ENCODE peak calls at places on chromosomes 3 and 15, in eight cellular contexts. D is GM12878, I is astrocyte, V is sigmoid colon, X is lower lobe of right lung, T is AG04450, N is fibroblast of lung, G is fibroblast of pulmonary artery. S is an unnamed sample.

GRCh38 chr3:107062787-107063186 is 314.5 kb upstream of the CCDC54 start:
- DNase-seq in D (no peak), T (no peak), N (no peak), X (no peak), I (no peak), V (no peak), G (no peak), S (no peak)

GRCh38 chr3:16803019-16803418 is 81.7 kb upstream of the PLCL2 start:
- DNase-seq in X (no peak), I (no peak), D (no peak), N (no peak), T (no peak), G (no peak), V (no peak), S (no peak)

GRCh38 chr3:73868688-73869315 is 244.1 kb upstream of the PDZRN3 start:
- DNase-seq in N (peak; percentile 63), I (peak; percentile 6), D (no peak), V (no peak), T (peak; percentile 3), G (peak; percentile 57), X (no peak), S (no peak)

GRCh38 chr3:98982336-98982735 is 80.8 kb upstream of the DCBLD2 start:
- DNase-seq in I (peak; percentile 44), D (no peak), V (no peak), X (no peak), N (no peak), G (no peak), T (no peak), S (no peak)

GRCh38 chr15:77901921-77902750 is 175.4 kb downstream of the TBC1D2B start:
- DNase-seq in N (no peak), I (no peak), T (no peak), D (no peak), G (no peak), V (peak; percentile 55), X (peak; percentile 23), S (peak; percentile 41)

GRCh38 chr3:154188846-154189245 is 67.7 kb downstream of the ARHGEF26 start:
- DNase-seq in D (no peak), N (no peak), T (no peak), I (no peak), X (no peak), G (no peak), V (no peak), S (no peak)

GRCh38 chr3:172595648-172596393 is 72.6 kb upstream of the TNFSF10 start:
- DNase-seq in I (peak; percentile 23), G (peak; percentile 77), X (no peak), V (no peak), D (peak; percentile 60), N (peak; percentile 55), T (no peak), S (peak; percentile 81)

GRCh38 chr3:48798998-48799397 is 48.7 kb downstream of the PRKAR2A start:
- DNase-seq in N (no peak), T (no peak), G (peak; percentile 47), D (no peak), I (no peak), X (no peak), V (no peak), S (no peak)

GRCh38 chr3:134685881-134686802 is 35.3 kb upstream of the KY start:
- DNase-seq in I (peak; percentile 49), X (no peak), G (peak; percentile 56), V (no peak), T (peak; percentile 81), D (no peak), N (peak; percentile 73), S (no peak)

GRCh38 chr3:23650371-23651140 is 155.2 kb upstream of the UBE2E1 start:
- DNase-seq in T (peak; percentile 80), D (no peak), N (peak; percentile 92), X (no peak), V (no peak), G (peak; percentile 78), I (peak; percentile 81), S (no peak)

GRCh38 chr15:66730168-66731014 is 28.4 kb downstream of the SMAD6 start:
- DNase-seq in X (no peak), V (peak; percentile 49), D (no peak), G (peak; percentile 39), N (no peak), I (peak; percentile 67), T (no peak), S (no peak)

GRCh38 chr3:41241800-41242571 is 42.7 kb downstream of the CTNNB1 start:
- DNase-seq in G (no peak), D (no peak), X (no peak), N (no peak), T (no peak), V (no peak), I (no peak), S (no peak)

GRCh38 chr3:9028134-9028533 is 64.9 kb upstream of the RAD18 start:
- DNase-seq in T (peak; percentile 6), N (peak; percentile 84), X (peak; percentile 88), I (peak; percentile 64), D (no peak), V (peak; percentile 95), G (peak; percentile 86), S (no peak)

GRCh38 chr3:187968883-187969580 is 184.9 kb upstream of the LPP start:
- DNase-seq in V (no peak), I (peak; percentile 60), X (no peak), T (no peak), N (peak; percentile 85), G (peak; percentile 84), D (no peak), S (no peak)

GRCh38 chr3:112018712-112019111 is 15.8 kb upstream of the TMPRSS7 start:
- DNase-seq in I (no peak), V (no peak), G (no peak), T (no peak), D (no peak), X (no peak), N (peak; percentile 8), S (no peak)

GRCh38 chr3:185729335-185729715 is 95.5 kb downstream of the IGF2BP2 start:
- DNase-seq in I (peak; percentile 77), G (peak; percentile 91), X (no peak), T (no peak), D (no peak), V (no peak), N (peak; percentile 85), S (no peak)

GRCh38 chr15:90988249-90988648 is 6.1 kb downstream of the PRC1 start:
- DNase-seq in I (no peak), X (no peak), T (no peak), D (no peak), N (peak; percentile 12), V (no peak), G (no peak), S (peak; percentile 29)

GRCh38 chr15:38169982-38170381 is 82.7 kb upstream of the SPRED1 start:
- DNase-seq in X (no peak), I (no peak), G (peak; percentile 63), D (no peak), N (peak; percentile 50), V (no peak), T (peak; percentile 8), S (no peak)

GRCh38 chr3:136994772-136995516 is 37.2 kb downstream of the IL20RB start:
- DNase-seq in T (no peak), V (peak; percentile 93), I (peak; percentile 69), X (peak; percentile 83), N (peak; percentile 88), G (peak; percentile 99), D (no peak), S (no peak)

GRCh38 chr3:135190658-135191057 is 395.6 kb downstream of the EPHB1 start:
- DNase-seq in V (no peak), I (no peak), G (no peak), T (no peak), N (no peak), D (no peak), X (no peak), S (no peak)

GRCh38 chr3:80000022-80000421 is 232.2 kb upstream of the ROBO1 start:
- DNase-seq in X (no peak), N (no peak), I (peak; percentile 34), D (no peak), V (no peak), T (no peak), G (no peak), S (no peak)

GRCh38 chr15:34357653-34358052 is 9.3 kb downstream of the LPCAT4 start:
- DNase-seq in T (no peak), I (no peak), N (no peak), D (no peak), X (no peak), V (no peak), G (no peak), S (no peak)

DNA sequence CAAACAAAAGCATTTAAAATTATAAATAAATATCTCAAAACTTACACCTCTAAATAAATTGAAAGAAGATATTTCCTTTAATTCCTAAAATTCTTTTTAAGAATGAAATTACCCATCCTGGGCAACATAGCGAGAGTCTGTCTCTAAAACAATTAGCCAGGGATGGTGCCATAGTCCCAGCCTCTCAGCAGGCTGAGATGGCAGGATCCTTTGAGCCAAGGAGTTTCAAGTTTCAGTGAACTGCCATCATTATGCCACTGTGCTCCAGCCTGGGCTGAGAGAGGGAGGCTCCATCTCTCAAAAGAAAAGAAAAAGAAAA is 25.4 kb downstream of the AADAC start:
- DNase-seq in N (no peak), D (no peak), G (no peak), I (no peak), V (no peak), T (no peak), X (no peak), S (no peak)
- TF ChIP-seq CTCF in N (no peak), D (no peak), G (no peak), I (no peak), V (no peak), T (no peak), X (peak; percentile 12), S (no peak)

DNA sequence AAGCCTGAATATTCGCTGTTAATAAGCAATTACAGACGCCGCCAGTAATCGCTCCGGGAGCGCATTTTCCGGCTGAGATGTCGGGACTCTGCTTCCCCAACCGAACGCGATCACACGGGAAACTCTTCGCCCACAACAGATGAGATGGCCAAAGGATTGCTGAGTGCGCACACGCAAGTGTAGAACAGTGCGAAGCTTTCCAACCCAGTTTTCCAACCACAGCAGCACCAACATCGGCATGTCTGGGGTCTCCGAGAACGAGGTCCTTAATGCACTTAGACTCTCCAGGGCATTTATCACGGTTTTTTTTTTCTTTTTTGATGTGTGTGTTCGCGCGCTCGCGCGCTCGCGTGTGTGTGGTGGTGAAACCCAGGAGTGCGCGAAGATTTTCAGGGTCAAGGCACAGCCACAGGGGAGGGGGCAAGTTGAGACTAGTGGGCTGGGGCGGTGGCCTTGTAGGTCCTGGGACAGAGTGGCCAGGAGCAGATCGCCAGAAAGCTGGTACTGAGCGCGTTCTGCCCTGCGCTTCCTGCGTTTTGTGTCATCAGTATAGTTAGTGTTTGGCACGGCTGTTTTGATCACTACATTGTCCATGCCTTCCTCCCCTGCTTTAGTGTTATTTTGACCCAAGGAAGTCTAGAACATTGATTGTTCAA is 1.8 kb upstream of the EOMES start:
- DNase-seq in N (no peak), D (no peak), G (no peak), V (no peak), X (no peak), I (no peak), T (no peak), S (no peak)
- H3K4me3 ChIP-seq in N (peak overlapping the region; percentile 25), D (no peak overlapping the region), G (no peak overlapping the region), V (peak overlapping the region; percentile 19), X (peak overlapping the region; percentile 27), I (no peak overlapping the region), T (no peak overlapping the region), S (no peak overlapping the region)

GRCh38 chr3:15528881-15529537 is 7.5 kb upstream of the COLQ start:
- DNase-seq in I (no peak), V (no peak), G (no peak), D (no peak), N (no peak), T (no peak), X (no peak), S (no peak)
- TF ChIP-seq CTCF in I (no peak), V (no peak), G (no peak), D (no peak), N (no peak), T (no peak), X (no peak), S (no peak)

GRCh38 chr3:197023998-197024651 is 5.5 kb downstream of the MELTF start:
- DNase-seq in D (no peak), V (no peak), X (no peak), T (no peak), N (no peak), G (no peak), I (no peak), S (peak; percentile 25)
- H3K4me3 ChIP-seq in D (peak overlapping the region; percentile 24), V (no peak overlapping the region), X (no peak overlapping the region), T (no peak overlapping the region), N (no peak overlapping the region), G (no peak overlapping the region), I (no peak overlapping the region), S (peak overlapping the region; percentile 30)